ENCODE peak calls at places on chromosomes 5 and 9, in five cellular contexts. X is A549, I is IMR-90, C is K562, Y is H1. Q is an unnamed sample.

GRCh38 chr9:121636411-121636865 is 15.0 kb upstream of the DAB2IP start:
- DNase-seq in X (no peak), I (peak), C (no peak), Y (no peak), Q (no peak)

GRCh38 chr9:127661342-127661741 is 45.4 kb upstream of the CFAP157 start:
- DNase-seq in X (no peak), I (no peak), C (no peak), Y (no peak), Q (no peak)

GRCh38 chr5:41871866-41872265 is 1.6 kb upstream of the OXCT1 start:
- DNase-seq in X (no peak), I (peak), C (no peak), Y (no peak), Q (no peak)

GRCh38 chr5:82031220-82032119 is 59.6 kb downstream of the ATG10 start:
- DNase-seq in X (no peak), I (no peak), C (no peak), Y (peak), Q (no peak)

GRCh38 chr5:108561416-108562204 is 179.7 kb upstream of the FBXL17 start:
- DNase-seq in X (no peak), I (peak), C (no peak), Y (no peak), Q (no peak)

GRCh38 chr9:126604059-126604685 is 9.6 kb upstream of the LMX1B start:
- DNase-seq in X (no peak), I (no peak), C (no peak), Y (no peak), Q (no peak)

GRCh38 chr5:142884029-142884428 is 113.9 kb downstream of the ARHGAP26 start:
- DNase-seq in X (no peak), I (no peak), C (no peak), Y (no peak), Q (no peak)

GRCh38 chr9:20200900-20201495 is 412.2 kb upstream of the SLC24A2 start:
- DNase-seq in X (no peak), I (no peak), C (no peak), Y (no peak), Q (no peak)

GRCh38 chr5:136242136-136242535 is 49.2 kb upstream of the SMIM32 start:
- DNase-seq in X (no peak), I (no peak), C (no peak), Y (no peak), Q (no peak)

GRCh38 chr9:88270398-88270797 is 117.8 kb upstream of the SPIN1 start:
- DNase-seq in X (peak), I (no peak), C (peak), Y (no peak), Q (no peak)

GRCh38 chr5:33105521-33105941 is 335.2 kb upstream of the TARS1 start:
- DNase-seq in X (no peak), I (peak), C (no peak), Y (no peak), Q (no peak)

GRCh38 chr9:103660830-103661229 is 433.3 kb upstream of the SMC2 start:
- DNase-seq in X (no peak), I (no peak), C (peak), Y (no peak), Q (no peak)
- TF ChIP-seq MAFK in X (no peak), I (no peak), C (no peak), Y (no peak), Q (no peak)

GRCh38 chr9:92468206-92468605 is 14.1 kb downstream of the ASPN start:
- DNase-seq in X (no peak), I (peak), C (no peak), Y (no peak), Q (no peak)
- TF ChIP-seq MAFK in X (no peak), I (no peak), C (no peak), Y (no peak), Q (no peak)

DNA sequence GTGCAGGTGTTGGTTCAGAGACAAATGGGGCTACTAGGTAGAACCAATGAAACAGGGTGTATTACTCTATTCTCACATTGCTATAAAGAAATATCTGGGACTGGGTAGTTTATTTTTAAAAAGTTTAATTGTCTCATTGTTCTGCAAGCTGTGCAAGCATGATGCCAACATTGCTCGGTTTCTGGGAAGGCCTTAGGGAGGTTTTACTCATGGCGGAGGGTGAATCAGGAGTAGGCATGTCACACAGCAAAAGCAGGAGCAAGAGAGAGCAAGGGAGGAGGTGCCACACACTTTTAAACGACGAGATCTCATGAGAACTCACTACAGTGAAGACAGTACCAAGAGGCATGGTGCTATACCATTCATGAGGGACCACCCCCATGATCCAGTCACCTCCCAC is 134.6 kb downstream of the PIK3R1 start:
- DNase-seq in X (no peak), I (no peak), C (no peak), Y (no peak), Q (no peak)
- TF ChIP-seq MAFK in X (no peak), I (no peak), C (no peak), Y (no peak), Q (no peak)

GRCh38 chr5:35853652-35854051 is 3.0 kb upstream of the IL7R start:
- DNase-seq in X (no peak), I (no peak), C (no peak), Y (no peak), Q (no peak)

GRCh38 chr5:35852084-35852734 is 4.5 kb upstream of the IL7R start:
- DNase-seq in X (peak), I (peak), C (no peak), Y (no peak), Q (no peak)

GRCh38 chr5:35856186-35857003 is at the start of gene IL7R:
- DNase-seq in X (no peak), I (peak), C (no peak), Y (no peak), Q (no peak)

GRCh38 chr5:35855221-35855620 is 1.5 kb upstream of the IL7R start:
- DNase-seq in X (no peak), I (no peak), C (no peak), Y (no peak), Q (no peak)

DNA sequence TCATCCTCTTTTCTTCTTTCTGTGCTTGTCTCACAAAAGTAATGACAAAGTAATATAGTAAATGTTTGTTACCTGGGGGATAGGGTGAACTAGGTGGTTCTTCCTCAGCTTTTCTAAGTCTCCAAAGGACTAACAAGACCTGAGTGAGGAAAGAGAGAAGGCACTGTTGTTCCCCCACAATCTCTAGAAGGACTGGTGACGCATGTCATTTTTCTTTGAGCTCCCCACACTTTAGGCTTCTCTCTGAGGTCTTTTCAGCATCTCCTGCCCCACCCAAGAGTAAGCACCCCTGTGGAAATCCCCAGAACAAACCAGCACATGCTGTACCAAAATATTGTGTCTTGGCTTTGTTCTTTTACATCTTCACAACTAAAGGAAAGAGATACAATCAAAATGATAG is 2.4 kb upstream of the IL7R start:
- DNase-seq in X (no peak), I (no peak), C (no peak), Y (no peak), Q (no peak)
- TF ChIP-seq MAFK in X (no peak), I (no peak), C (no peak), Y (no peak), Q (no peak)

GRCh38 chr9:104232781-104233341 is 138.8 kb downstream of the SMC2 start:
- DNase-seq in X (no peak), I (no peak), C (no peak), Y (no peak), Q (no peak)

GRCh38 chr9:104227108-104227507 is 133.0 kb downstream of the SMC2 start:
- DNase-seq in X (no peak), I (no peak), C (no peak), Y (no peak), Q (no peak)
- TF ChIP-seq MAFK in X (no peak), I (no peak), C (no peak), Y (no peak), Q (no peak)

DNA sequence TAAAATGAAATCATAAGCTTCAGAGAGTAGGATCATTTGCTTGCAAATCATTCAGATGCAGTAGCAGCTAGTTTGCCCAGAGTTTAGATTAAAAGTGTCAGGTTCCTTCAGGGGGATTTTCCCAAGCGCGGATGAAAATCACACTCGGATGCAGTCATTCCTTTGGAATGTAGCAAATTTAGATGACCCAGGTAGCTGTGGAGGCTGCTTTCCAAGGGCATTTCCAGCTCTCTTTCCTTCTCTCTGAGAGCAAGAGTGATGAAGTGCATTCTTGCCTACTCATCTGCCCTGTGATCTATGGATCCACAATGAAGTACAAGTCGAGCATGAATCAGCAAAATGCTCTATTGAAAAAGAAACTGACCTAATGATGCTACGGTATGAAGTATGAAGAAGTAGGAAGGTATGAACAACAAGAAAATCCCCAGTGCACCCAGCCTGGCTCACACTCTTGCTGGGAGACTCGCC is 200.2 kb downstream of the PLK2 start:
- DNase-seq in X (peak), I (peak), C (no peak), Y (peak), Q (peak)
- TF ChIP-seq MAFK in X (peak), I (peak), C (no peak), Y (peak), Q (peak)

GRCh38 chr5:130545291-130545690 is 619.8 kb downstream of the HINT1 start:
- DNase-seq in X (no peak), I (no peak), C (no peak), Y (no peak), Q (no peak)

GRCh38 chr5:130546216-130546615 is 618.8 kb downstream of the HINT1 start:
- DNase-seq in X (no peak), I (no peak), C (no peak), Y (no peak), Q (no peak)

GRCh38 chr5:130536726-130537125 is 628.3 kb downstream of the HINT1 start:
- DNase-seq in X (no peak), I (no peak), C (no peak), Y (no peak), Q (no peak)

GRCh38 chr5:130541617-130542221 is 623.3 kb downstream of the HINT1 start:
- DNase-seq in X (no peak), I (no peak), C (no peak), Y (no peak), Q (no peak)
- TF ChIP-seq MAFK in X (no peak), I (no peak), C (no peak), Y (no peak), Q (no peak)

DNA sequence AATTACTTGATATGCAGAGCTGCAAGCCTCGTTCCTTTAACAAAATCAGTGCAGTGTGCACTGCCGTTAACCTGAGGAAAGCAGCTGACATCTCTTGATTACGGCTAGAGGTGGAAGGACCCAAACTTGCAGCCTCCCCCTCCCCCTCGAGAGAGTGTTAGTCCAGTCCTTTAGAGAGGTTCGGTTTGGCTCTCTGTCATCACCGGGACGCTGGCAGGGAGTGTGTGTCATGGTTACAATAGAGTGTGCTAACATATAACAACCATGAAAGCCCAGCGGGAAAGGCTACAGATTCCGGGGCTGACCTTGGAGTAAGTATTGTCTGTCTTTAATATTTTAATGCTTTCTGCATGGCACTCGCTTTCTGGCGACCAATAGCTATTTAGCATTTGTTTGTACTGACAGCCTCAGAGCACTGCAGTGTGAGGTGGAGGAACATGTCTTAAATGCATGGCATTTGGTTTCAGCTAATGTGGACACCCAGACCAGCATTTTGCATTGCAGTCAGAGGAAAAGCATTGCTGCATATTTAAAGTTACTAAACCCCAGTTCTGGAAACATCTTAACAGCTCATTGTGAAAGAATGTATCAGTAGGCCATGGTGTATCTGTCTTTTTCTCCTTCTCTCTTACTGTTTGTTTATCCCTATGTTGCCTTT is 237.5 kb downstream of the CD180 start:
- DNase-seq in X (peak), I (peak), C (no peak), Y (no peak), Q (no peak)
- TF ChIP-seq MAFK in X (no peak), I (no peak), C (no peak), Y (no peak), Q (no peak)

DNA sequence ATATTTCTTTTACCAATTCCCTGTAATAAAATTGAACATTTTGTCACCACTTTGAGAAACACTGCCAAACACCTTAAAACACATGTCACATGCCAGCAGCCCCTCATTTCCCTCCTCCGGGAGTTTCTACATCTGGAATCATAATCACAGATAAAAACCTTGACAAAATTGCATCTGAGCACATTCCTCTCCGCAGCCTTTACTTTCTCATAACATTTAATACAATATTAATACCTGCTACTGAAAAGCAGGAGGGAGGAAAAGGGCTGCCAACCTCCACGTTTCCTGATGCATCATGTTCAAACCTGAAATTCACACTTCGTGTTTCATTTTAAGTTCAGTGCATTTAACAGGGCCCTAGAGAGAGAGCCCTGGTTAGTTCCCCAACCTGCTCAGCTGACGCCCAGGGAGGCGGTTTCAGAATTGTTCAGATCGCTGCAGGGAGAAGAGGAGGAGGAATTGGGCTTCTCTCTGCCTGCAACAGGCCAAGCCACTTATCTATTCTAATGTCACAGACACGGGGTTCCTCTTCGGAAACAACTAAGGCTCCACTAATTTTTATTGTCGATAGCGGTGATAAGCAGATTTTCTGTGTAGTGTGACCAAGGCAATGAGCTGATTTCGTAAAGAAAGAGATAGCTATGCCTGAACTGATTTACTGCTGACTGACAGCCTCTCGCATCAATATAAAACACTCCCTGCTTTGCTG is 5.0 kb upstream of the LHX2 start:
- DNase-seq in X (no peak), I (no peak), C (no peak), Y (no peak), Q (no peak)
- TF ChIP-seq MAFK in X (no peak), I (no peak), C (no peak), Y (no peak), Q (no peak)